ENCODE peak calls at places on chromosomes 6 and 20, in five cellular contexts. One of them, this sample, is unnamed.

GRCh38 chr20:62590301-62591121 is 51.8 kb upstream of the SLCO4A1 start:
- DNase-seq in IMR-90: peak; percentile 51
- DNase-seq in T-helper 1 cell: no peak
- DNase-seq in HEK293T: no peak
- DNase-seq in mucosa of descending colon: no peak
- DNase-seq in this sample: no peak

GRCh38 chr6:159170999-159171712 is 2.0 kb downstream of the FNDC1 start:
- DNase-seq in IMR-90: peak; percentile 75
- DNase-seq in T-helper 1 cell: no peak
- DNase-seq in HEK293T: no peak
- DNase-seq in mucosa of descending colon: no peak
- DNase-seq in this sample: no peak

GRCh38 chr6:168901076-168901475 is 352.6 kb downstream of the THBS2 start:
- DNase-seq in IMR-90: no peak
- DNase-seq in T-helper 1 cell: no peak
- DNase-seq in HEK293T: no peak
- DNase-seq in mucosa of descending colon: no peak
- DNase-seq in this sample: no peak

GRCh38 chr20:35297153-35297552 is 4.9 kb upstream of the FAM83C start:
- DNase-seq in IMR-90: no peak
- DNase-seq in T-helper 1 cell: no peak
- DNase-seq in HEK293T: no peak
- DNase-seq in mucosa of descending colon: no peak
- DNase-seq in this sample: no peak

GRCh38 chr20:61120595-61121515 is 131.2 kb upstream of the CDH4 start:
- DNase-seq in IMR-90: peak; percentile 69
- DNase-seq in T-helper 1 cell: no peak
- DNase-seq in HEK293T: no peak
- DNase-seq in mucosa of descending colon: no peak
- DNase-seq in this sample: peak; percentile 57

GRCh38 chr6:147642458-147642857 is 134.0 kb downstream of the SAMD5 start:
- DNase-seq in IMR-90: peak; percentile 85
- DNase-seq in T-helper 1 cell: no peak
- DNase-seq in HEK293T: no peak
- DNase-seq in mucosa of descending colon: no peak
- DNase-seq in this sample: no peak

GRCh38 chr20:24781061-24781980 is 167.7 kb upstream of the CST7 start:
- DNase-seq in IMR-90: peak; percentile 36
- DNase-seq in T-helper 1 cell: no peak
- DNase-seq in HEK293T: peak; percentile 25
- DNase-seq in mucosa of descending colon: no peak
- DNase-seq in this sample: no peak

GRCh38 chr20:19354950-19355349 is 142.5 kb downstream of the SLC24A3 start:
- DNase-seq in IMR-90: no peak
- DNase-seq in T-helper 1 cell: no peak
- DNase-seq in HEK293T: no peak
- DNase-seq in mucosa of descending colon: no peak
- DNase-seq in this sample: no peak

GRCh38 chr6:11615214-11615602 is 77.7 kb downstream of the TMEM170B start:
- DNase-seq in IMR-90: peak; percentile 86
- DNase-seq in T-helper 1 cell: no peak
- DNase-seq in HEK293T: no peak
- DNase-seq in mucosa of descending colon: no peak
- DNase-seq in this sample: no peak

GRCh38 chr20:17663040-17663399 is 19.0 kb downstream of the RRBP1 start:
- DNase-seq in IMR-90: no peak
- DNase-seq in T-helper 1 cell: no peak
- DNase-seq in HEK293T: no peak
- DNase-seq in mucosa of descending colon: no peak
- DNase-seq in this sample: no peak

GRCh38 chr6:136014454-136015421 is 163.2 kb downstream of the PDE7B start:
- DNase-seq in IMR-90: peak; percentile 100
- DNase-seq in T-helper 1 cell: no peak
- DNase-seq in HEK293T: peak; percentile 38
- DNase-seq in mucosa of descending colon: no peak
- DNase-seq in this sample: no peak

GRCh38 chr6:43061861-43062260 is 2.4 kb downstream of the KLC4 start:
- DNase-seq in IMR-90: peak; percentile 44
- DNase-seq in T-helper 1 cell: no peak
- DNase-seq in HEK293T: no peak
- DNase-seq in mucosa of descending colon: peak; percentile 4
- DNase-seq in this sample: no peak

GRCh38 chr6:13241364-13241763 is 87.0 kb downstream of the TBC1D7 start:
- DNase-seq in IMR-90: no peak
- DNase-seq in T-helper 1 cell: no peak
- DNase-seq in HEK293T: no peak
- DNase-seq in mucosa of descending colon: no peak
- DNase-seq in this sample: no peak

GRCh38 chr6:44472250-44472945 is 84.9 kb downstream of the CDC5L start:
- DNase-seq in IMR-90: no peak
- DNase-seq in T-helper 1 cell: no peak
- DNase-seq in HEK293T: no peak
- DNase-seq in mucosa of descending colon: no peak
- DNase-seq in this sample: no peak

GRCh38 chr6:152112503-152113261 is 305.2 kb downstream of the ESR1 start:
- DNase-seq in IMR-90: no peak
- DNase-seq in T-helper 1 cell: no peak
- DNase-seq in HEK293T: no peak
- DNase-seq in mucosa of descending colon: peak; percentile 64
- DNase-seq in this sample: no peak

GRCh38 chr6:138527376-138528092 is 28.2 kb upstream of the NHSL1 start:
- DNase-seq in IMR-90: no peak
- DNase-seq in T-helper 1 cell: no peak
- DNase-seq in HEK293T: no peak
- DNase-seq in mucosa of descending colon: no peak
- DNase-seq in this sample: no peak

GRCh38 chr6:1590580-1590979 is 19.1 kb upstream of the FOXC1 start:
- DNase-seq in IMR-90: no peak
- DNase-seq in T-helper 1 cell: no peak
- DNase-seq in HEK293T: no peak
- DNase-seq in mucosa of descending colon: no peak
- DNase-seq in this sample: no peak

GRCh38 chr20:48175261-48175660 is 390.0 kb upstream of the SULF2 start:
- DNase-seq in IMR-90: no peak
- DNase-seq in T-helper 1 cell: no peak
- DNase-seq in HEK293T: no peak
- DNase-seq in mucosa of descending colon: no peak
- DNase-seq in this sample: no peak

GRCh38 chr6:31477521-31477920 is 20.4 kb upstream of the MICB start:
- DNase-seq in IMR-90: no peak
- DNase-seq in T-helper 1 cell: no peak
- DNase-seq in HEK293T: no peak
- DNase-seq in mucosa of descending colon: no peak
- DNase-seq in this sample: no peak

GRCh38 chr6:2733736-2734480 is 16.8 kb downstream of the MYLK4 start:
- DNase-seq in IMR-90: no peak
- DNase-seq in T-helper 1 cell: no peak
- DNase-seq in HEK293T: no peak
- DNase-seq in mucosa of descending colon: no peak
- DNase-seq in this sample: no peak

GRCh38 chr6:158660331-158660730 is 10.5 kb downstream of the SYTL3 start:
- DNase-seq in IMR-90: no peak
- DNase-seq in T-helper 1 cell: peak; percentile 33
- DNase-seq in HEK293T: peak; percentile 67
- DNase-seq in mucosa of descending colon: peak; percentile 63
- DNase-seq in this sample: no peak

GRCh38 chr20:57882451-57883161 is 172.8 kb upstream of the PMEPA1 start:
- DNase-seq in IMR-90: no peak
- DNase-seq in T-helper 1 cell: no peak
- DNase-seq in HEK293T: no peak
- DNase-seq in mucosa of descending colon: no peak
- DNase-seq in this sample: no peak

GRCh38 chr20:4858000-4858399 is 136.3 kb downstream of the PRND start:
- DNase-seq in IMR-90: no peak
- DNase-seq in T-helper 1 cell: no peak
- DNase-seq in HEK293T: no peak
- DNase-seq in mucosa of descending colon: no peak
- DNase-seq in this sample: no peak

GRCh38 chr6:162463573-162463972 is 264.0 kb downstream of the PRKN start:
- DNase-seq in IMR-90: no peak
- DNase-seq in T-helper 1 cell: no peak
- DNase-seq in HEK293T: no peak
- DNase-seq in mucosa of descending colon: no peak
- DNase-seq in this sample: no peak

GRCh38 chr6:391559-392440 is at the start of gene IRF4:
- DNase-seq in IMR-90: no peak
- DNase-seq in T-helper 1 cell: peak; percentile 42
- DNase-seq in HEK293T: no peak
- DNase-seq in mucosa of descending colon: no peak
- DNase-seq in this sample: no peak

GRCh38 chr20:58251348-58251978 is 23.0 kb upstream of the ANKRD60 start:
- DNase-seq in IMR-90: no peak
- DNase-seq in T-helper 1 cell: no peak
- DNase-seq in HEK293T: no peak
- DNase-seq in mucosa of descending colon: no peak
- DNase-seq in this sample: no peak

GRCh38 chr20:19962958-19963357 is 54.2 kb upstream of the NAA20 start:
- DNase-seq in IMR-90: no peak
- DNase-seq in T-helper 1 cell: no peak
- DNase-seq in HEK293T: no peak
- DNase-seq in mucosa of descending colon: no peak
- DNase-seq in this sample: no peak

GRCh38 chr6:112437053-112437452 is 89.9 kb downstream of the RFPL4B start:
- DNase-seq in IMR-90: no peak
- DNase-seq in T-helper 1 cell: no peak
- DNase-seq in HEK293T: no peak
- DNase-seq in mucosa of descending colon: no peak
- DNase-seq in this sample: no peak

GRCh38 chr6:149925974-149926777 is 3.3 kb upstream of the RAET1G start:
- DNase-seq in IMR-90: peak; percentile 66
- DNase-seq in T-helper 1 cell: peak; percentile 51
- DNase-seq in HEK293T: peak; percentile 72
- DNase-seq in mucosa of descending colon: peak; percentile 86
- DNase-seq in this sample: peak; percentile 66

GRCh38 chr20:63740501-63741353 is 1.2 kb downstream of the SLC2A4RG start:
- DNase-seq in IMR-90: peak; percentile 86
- DNase-seq in T-helper 1 cell: no peak
- DNase-seq in HEK293T: peak; percentile 70
- DNase-seq in mucosa of descending colon: peak; percentile 92
- DNase-seq in this sample: no peak

GRCh38 chr6:170186909-170187668 is 103.8 kb downstream of the DLL1 start:
- DNase-seq in IMR-90: no peak
- DNase-seq in T-helper 1 cell: no peak
- DNase-seq in HEK293T: no peak
- DNase-seq in mucosa of descending colon: no peak
- DNase-seq in this sample: no peak

GRCh38 chr6:52285174-52286068 is 879 bp upstream of the MCM3 start:
- DNase-seq in IMR-90: peak; percentile 17
- DNase-seq in T-helper 1 cell: no peak
- DNase-seq in HEK293T: peak; percentile 18
- DNase-seq in mucosa of descending colon: no peak
- DNase-seq in this sample: no peak

GRCh38 chr6:157034433-157035230 is 257.5 kb downstream of the ARID1B start:
- DNase-seq in IMR-90: peak; percentile 72
- DNase-seq in T-helper 1 cell: no peak
- DNase-seq in HEK293T: peak; percentile 60
- DNase-seq in mucosa of descending colon: no peak
- DNase-seq in this sample: no peak

GRCh38 chr6:131210469-131210868 is 75.2 kb downstream of the AKAP7 start:
- DNase-seq in IMR-90: no peak
- DNase-seq in T-helper 1 cell: no peak
- DNase-seq in HEK293T: no peak
- DNase-seq in mucosa of descending colon: no peak
- DNase-seq in this sample: no peak

GRCh38 chr20:4550740-4551139 is 171.0 kb upstream of the PRND start:
- DNase-seq in IMR-90: peak; percentile 56
- DNase-seq in T-helper 1 cell: no peak
- DNase-seq in HEK293T: no peak
- DNase-seq in mucosa of descending colon: no peak
- DNase-seq in this sample: no peak

GRCh38 chr6:71420693-71421328 is 132.2 kb downstream of the OGFRL1 start:
- DNase-seq in IMR-90: peak; percentile 94
- DNase-seq in T-helper 1 cell: no peak
- DNase-seq in HEK293T: peak; percentile 90
- DNase-seq in mucosa of descending colon: peak; percentile 88
- DNase-seq in this sample: peak; percentile 81

This sample was measured in iPS DF 6.9.